ENCODE peak calls at places on chromosomes 1 and 21, in five cellular contexts. T is GM23338, N is K562, E is fibroblast of lung, B is IMR-90. A is an unnamed sample.

GRCh38 chr1:109438798-109439297 is 12.6 kb upstream of the PSMA5 start:
- DNase-seq in T (no peak), N (peak; percentile 49), B (peak; percentile 99), E (peak; percentile 95), A (peak; percentile 54)

GRCh38 chr1:109167114-109167513 is 46.6 kb upstream of the SARS1 start:
- DNase-seq in T (no peak), B (no peak), E (peak; percentile 59), N (no peak), A (no peak)

GRCh38 chr1:230066466-230067404 is at the start of gene GALNT2:
- DNase-seq in T (peak; percentile 92), N (peak; percentile 99), E (peak; percentile 82), B (peak; percentile 79), A (peak; percentile 63)

GRCh38 chr21:17402885-17403477 is 109.9 kb upstream of the CXADR start:
- DNase-seq in T (no peak), N (no peak), B (peak; percentile 4), E (peak; percentile 66), A (no peak)

GRCh38 chr1:54968581-54968980 is 11.8 kb upstream of the TMEM61 start:
- DNase-seq in T (no peak), E (no peak), B (no peak), N (no peak), A (no peak)

GRCh38 chr1:32180186-32181060 is 948 bp downstream of the TXLNA start:
- DNase-seq in B (peak; percentile 59), T (peak; percentile 70), E (peak; percentile 50), N (peak; percentile 66), A (peak; percentile 56)

GRCh38 chr1:202807367-202807925 is 775 bp downstream of the KDM5B start:
- DNase-seq in N (peak; percentile 86), E (peak; percentile 37), T (peak; percentile 65), B (peak; percentile 34), A (peak; percentile 29)

GRCh38 chr1:87318806-87319205 is 9.9 kb upstream of the LMO4 start:
- DNase-seq in B (no peak), T (no peak), E (no peak), N (no peak), A (no peak)

GRCh38 chr1:204123376-204123775 is 28.5 kb downstream of the ETNK2 start:
- DNase-seq in T (peak; percentile 69), N (peak; percentile 53), E (no peak), B (peak; percentile 7), A (no peak)

GRCh38 chr1:116954450-116954849 is 44.7 kb downstream of the PTGFRN start:
- DNase-seq in T (no peak), B (no peak), N (no peak), E (no peak), A (no peak)

GRCh38 chr21:44892095-44892494 is 18.6 kb upstream of the PTTG1IP start:
- DNase-seq in N (no peak), B (no peak), T (no peak), E (no peak), A (no peak)

GRCh38 chr1:9281907-9282306 is 10.8 kb upstream of the SPSB1 start:
- DNase-seq in T (no peak), N (no peak), B (no peak), E (no peak), A (no peak)

GRCh38 chr1:202858789-202859414 is 30.0 kb downstream of the RABIF start:
- DNase-seq in B (no peak), E (no peak), T (no peak), N (no peak), A (no peak)

GRCh38 chr1:204192046-204192445 is 4.2 kb downstream of the KISS1 start:
- DNase-seq in B (no peak), E (no peak), T (no peak), N (no peak), A (no peak)

GRCh38 chr1:244280859-244281258 is 170.8 kb downstream of the ADSS2 start:
- DNase-seq in N (no peak), B (peak; percentile 83), T (no peak), E (peak; percentile 32), A (no peak)

GRCh38 chr1:243980471-243980870 is 70.6 kb upstream of the ZBTB18 start:
- DNase-seq in N (no peak), T (no peak), E (no peak), B (no peak), A (no peak)

GRCh38 chr1:4366091-4366490 is 288.3 kb upstream of the AJAP1 start:
- DNase-seq in N (no peak), E (no peak), T (no peak), B (no peak), A (no peak)

GRCh38 chr1:15198684-15199083 is 45.1 kb downstream of the TMEM51 start:
- DNase-seq in N (no peak), T (no peak), B (no peak), E (no peak), A (peak; percentile 40)
- H3K4me1 ChIP-seq in N (no peaks in the 10 kb centered on the region), T (peaks cover 13% of the 10 kb centered on the region), B (peaks cover 21% of the 10 kb centered on the region), E (peaks cover 18% of the 10 kb centered on the region), A (peaks cover 24% of the 10 kb centered on the region)

DNA sequence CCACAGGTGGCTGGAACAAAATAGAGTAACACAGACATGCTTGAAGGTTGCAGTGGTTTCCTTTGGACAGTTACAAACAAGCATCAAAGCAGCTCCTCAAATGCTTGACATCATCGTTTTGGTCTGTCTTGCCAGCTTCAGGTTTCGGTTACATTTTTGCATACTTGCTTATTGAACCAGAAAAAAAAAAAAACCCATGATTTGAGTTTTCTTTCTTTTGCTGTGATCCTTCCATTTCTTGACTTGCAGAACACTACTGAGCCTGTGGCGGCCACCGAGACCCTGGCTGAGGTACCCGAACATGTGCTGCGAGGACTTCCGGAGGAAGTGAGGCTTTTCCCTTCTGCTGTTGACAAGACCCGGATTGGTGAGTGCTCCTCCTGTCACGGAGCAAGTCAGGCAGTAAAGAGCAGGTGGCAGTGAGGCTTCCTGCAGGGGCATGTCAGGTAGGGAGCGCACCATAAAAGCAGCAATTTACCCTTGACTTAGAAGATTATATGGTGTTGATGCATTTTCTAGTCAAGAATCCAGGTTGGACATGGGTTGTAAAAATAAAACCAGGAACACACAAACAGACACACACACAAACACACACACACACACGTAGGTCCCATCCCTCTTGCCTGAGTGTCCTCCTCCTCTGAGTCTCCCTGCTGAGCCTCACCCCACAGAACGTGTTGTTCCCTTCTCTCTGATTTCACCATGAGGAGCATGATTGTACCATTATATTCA is 30.9 kb downstream of the PRDM2 start:
- DNase-seq in B (peak; percentile 53), E (peak; percentile 74), T (no peak), N (no peak), A (no peak)
- H2AFZ ChIP-seq in B (no peak overlapping the region), E (no peak overlapping the region), T (no peak overlapping the region), N (peak overlapping the region; percentile 52), A (no peak overlapping the region)

GRCh38 chr1:100989306-100990077 is 36.1 kb downstream of the DPH5 start:
- DNase-seq in T (no peak), E (peak; percentile 88), N (no peak), B (peak; percentile 94), A (no peak)

GRCh38 chr1:100982783-100983182 is 42.8 kb downstream of the DPH5 start:
- DNase-seq in N (no peak), E (no peak), B (no peak), T (no peak), A (no peak)

DNA sequence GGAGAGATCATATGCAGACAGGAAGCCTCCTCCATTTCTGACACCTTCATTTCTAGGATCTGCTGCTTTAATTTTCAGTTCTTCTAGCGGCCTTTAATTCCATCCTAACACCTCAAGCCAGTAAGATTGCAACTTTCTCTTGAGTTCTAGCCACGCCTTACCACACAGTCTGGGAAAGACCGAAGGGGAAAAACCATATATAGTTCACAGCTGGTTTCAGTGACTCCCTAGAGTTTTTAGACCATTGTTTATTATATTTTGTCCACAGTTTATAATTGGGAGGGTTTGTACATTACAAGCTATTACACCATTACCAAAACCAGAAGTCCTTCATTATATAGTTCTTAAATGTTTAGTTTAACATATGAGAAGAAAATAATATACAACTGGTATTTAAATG is 37.5 kb downstream of the DPH5 start:
- DNase-seq in N (no peak), E (no peak), B (peak; percentile 86), T (no peak), A (no peak)
- TF ChIP-seq CTCF in N (no peak), E (no peak), B (no peak), T (no peak), A (no peak)

GRCh38 chr1:65062339-65062738 is 85.7 kb upstream of the AK4 start:
- DNase-seq in B (no peak), N (no peak), T (no peak), E (no peak), A (no peak)
- H3K4me1 ChIP-seq in B (peaks cover 3% of the 10 kb centered on the region), N (peaks cover 13% of the 10 kb centered on the region), T (peaks cover 20% of the 10 kb centered on the region), E (peaks cover 5% of the 10 kb centered on the region), A (peaks cover 4% of the 10 kb centered on the region)

GRCh38 chr1:194013561-194013960 is 827.1 kb upstream of the B3GALT2 start:
- DNase-seq in T (no peak), N (no peak), B (no peak), E (peak; percentile 12), A (no peak)

DNA sequence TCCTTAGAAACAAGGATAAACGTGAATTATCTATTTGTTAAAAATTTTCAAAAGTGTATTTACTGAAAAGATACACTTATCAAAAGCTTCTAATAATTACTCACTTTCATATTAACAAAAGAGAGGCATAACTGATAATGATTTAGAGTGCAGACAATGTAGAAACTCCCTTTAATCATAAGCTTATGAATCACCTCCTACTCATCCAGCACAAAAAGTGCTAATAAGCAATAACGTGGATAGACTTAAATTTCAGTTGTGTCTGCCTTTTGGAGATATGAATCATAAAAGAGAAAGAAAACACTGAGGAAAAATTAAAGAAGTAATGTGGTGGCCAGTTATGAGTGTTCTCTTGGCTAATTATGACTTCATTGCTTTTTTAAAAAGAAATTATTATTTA is 827.6 kb upstream of the B3GALT2 start:
- DNase-seq in N (no peak), T (no peak), B (peak; percentile 8), E (peak; percentile 56), A (no peak)
- H2AFZ ChIP-seq in N (no peak overlapping the region), T (no peak overlapping the region), B (no peak overlapping the region), E (no peak overlapping the region), A (no peak overlapping the region)

GRCh38 chr1:27574871-27575831 is 28.8 kb downstream of the AHDC1 start:
- DNase-seq in T (peak; percentile 92), N (peak; percentile 74), B (peak; percentile 85), E (peak; percentile 89), A (no peak)
- TF ChIP-seq CTCF in T (peak; percentile 53), N (peak; percentile 63), B (peak; percentile 49), E (no peak), A (no peak)